ENCODE peak calls at places on chromosome 9, in six cellular contexts. One of them, this sample, is unnamed.

GRCh38 chr9:113373255-113373654 is 3.5 kb downstream of the HDHD3 start:
- DNase-seq in colonic mucosa: no peak
- DNase-seq in HFF-Myc: no peak
- DNase-seq in Peyer's patch: no peak
- DNase-seq in GM12865: no peak
- DNase-seq in CD8-positive, alpha-beta T cell: no peak
- DNase-seq in this sample: no peak

GRCh38 chr9:94164756-94165549 is 80.7 kb downstream of the PTPDC1 start:
- DNase-seq in HFF-Myc: no peak
- DNase-seq in CD8-positive, alpha-beta T cell: no peak
- DNase-seq in Peyer's patch: no peak
- DNase-seq in GM12865: no peak
- DNase-seq in colonic mucosa: no peak
- DNase-seq in this sample: no peak

GRCh38 chr9:38338359-38339014 is 54.0 kb upstream of the ALDH1B1 start:
- DNase-seq in colonic mucosa: no peak
- DNase-seq in GM12865: no peak
- DNase-seq in CD8-positive, alpha-beta T cell: no peak
- DNase-seq in Peyer's patch: no peak
- DNase-seq in HFF-Myc: no peak
- DNase-seq in this sample: no peak

GRCh38 chr9:16316406-16316805 is 554.1 kb downstream of the BNC2 start:
- DNase-seq in Peyer's patch: no peak
- DNase-seq in colonic mucosa: no peak
- DNase-seq in CD8-positive, alpha-beta T cell: no peak
- DNase-seq in HFF-Myc: no peak
- DNase-seq in GM12865: no peak
- DNase-seq in this sample: no peak

GRCh38 chr9:129327552-129328283 is 149.7 kb upstream of the IER5L start:
- DNase-seq in CD8-positive, alpha-beta T cell: no peak
- DNase-seq in colonic mucosa: no peak
- DNase-seq in HFF-Myc: no peak
- DNase-seq in Peyer's patch: no peak
- DNase-seq in GM12865: no peak
- DNase-seq in this sample: no peak

GRCh38 chr9:81146684-81147337 is 542.5 kb downstream of the TLE1 start:
- DNase-seq in HFF-Myc: no peak
- DNase-seq in GM12865: no peak
- DNase-seq in Peyer's patch: no peak
- DNase-seq in colonic mucosa: no peak
- DNase-seq in CD8-positive, alpha-beta T cell: no peak
- DNase-seq in this sample: no peak

GRCh38 chr9:126605792-126606482 is 7.8 kb upstream of the LMX1B start:
- DNase-seq in CD8-positive, alpha-beta T cell: no peak
- DNase-seq in GM12865: no peak
- DNase-seq in Peyer's patch: no peak
- DNase-seq in HFF-Myc: no peak
- DNase-seq in colonic mucosa: no peak
- DNase-seq in this sample: no peak

GRCh38 chr9:130307667-130307943 is 42.0 kb downstream of the HMCN2 start:
- DNase-seq in Peyer's patch: no peak
- DNase-seq in CD8-positive, alpha-beta T cell: no peak
- DNase-seq in HFF-Myc: no peak
- DNase-seq in GM12865: no peak
- DNase-seq in colonic mucosa: no peak
- DNase-seq in this sample: no peak

GRCh38 chr9:37914154-37914551 is 10.2 kb upstream of the SLC25A51 start:
- DNase-seq in HFF-Myc: no peak
- DNase-seq in colonic mucosa: no peak
- DNase-seq in GM12865: no peak
- DNase-seq in CD8-positive, alpha-beta T cell: no peak
- DNase-seq in Peyer's patch: no peak
- DNase-seq in this sample: no peak

GRCh38 chr9:1253098-1253979 is 203.2 kb downstream of the DMRT2 start:
- DNase-seq in colonic mucosa: no peak
- DNase-seq in CD8-positive, alpha-beta T cell: no peak
- DNase-seq in HFF-Myc: no peak
- DNase-seq in GM12865: no peak
- DNase-seq in Peyer's patch: no peak
- DNase-seq in this sample: no peak

GRCh38 chr9:24712190-24712589 is 166.5 kb upstream of the IZUMO3 start:
- DNase-seq in HFF-Myc: no peak
- DNase-seq in Peyer's patch: no peak
- DNase-seq in CD8-positive, alpha-beta T cell: no peak
- DNase-seq in colonic mucosa: no peak
- DNase-seq in GM12865: no peak
- DNase-seq in this sample: no peak

GRCh38 chr9:17398351-17398750 is 180.5 kb upstream of the SH3GL2 start:
- DNase-seq in GM12865: no peak
- DNase-seq in colonic mucosa: no peak
- DNase-seq in HFF-Myc: no peak
- DNase-seq in Peyer's patch: no peak
- DNase-seq in CD8-positive, alpha-beta T cell: no peak
- DNase-seq in this sample: no peak

GRCh38 chr9:112861638-112862555 is 28.8 kb downstream of the SLC46A2 start:
- DNase-seq in GM12865: no peak
- DNase-seq in CD8-positive, alpha-beta T cell: no peak
- DNase-seq in Peyer's patch: no peak
- DNase-seq in HFF-Myc: no peak
- DNase-seq in colonic mucosa: no peak
- DNase-seq in this sample: no peak

GRCh38 chr9:1198085-1198484 is 147.9 kb downstream of the DMRT2 start:
- DNase-seq in HFF-Myc: no peak
- DNase-seq in Peyer's patch: no peak
- DNase-seq in colonic mucosa: no peak
- DNase-seq in CD8-positive, alpha-beta T cell: no peak
- DNase-seq in GM12865: no peak
- DNase-seq in this sample: no peak

GRCh38 chr9:306907-307306 is 92.2 kb downstream of the DOCK8 start:
- DNase-seq in colonic mucosa: peak; percentile 43
- DNase-seq in CD8-positive, alpha-beta T cell: peak; percentile 45
- DNase-seq in HFF-Myc: no peak
- DNase-seq in GM12865: peak; percentile 46
- DNase-seq in Peyer's patch: no peak
- DNase-seq in this sample: no peak

GRCh38 chr9:3517377-3518048 is 8.3 kb downstream of the RFX3 start:
- DNase-seq in CD8-positive, alpha-beta T cell: no peak
- DNase-seq in colonic mucosa: no peak
- DNase-seq in GM12865: no peak
- DNase-seq in Peyer's patch: no peak
- DNase-seq in HFF-Myc: no peak
- DNase-seq in this sample: no peak

GRCh38 chr9:15711531-15712295 is 158.9 kb downstream of the CCDC171 start:
- DNase-seq in colonic mucosa: no peak
- DNase-seq in GM12865: no peak
- DNase-seq in Peyer's patch: no peak
- DNase-seq in CD8-positive, alpha-beta T cell: no peak
- DNase-seq in HFF-Myc: no peak
- DNase-seq in this sample: no peak

GRCh38 chr9:38312406-38312805 is 80.1 kb upstream of the ALDH1B1 start:
- DNase-seq in HFF-Myc: no peak
- DNase-seq in Peyer's patch: no peak
- DNase-seq in CD8-positive, alpha-beta T cell: no peak
- DNase-seq in colonic mucosa: no peak
- DNase-seq in GM12865: no peak
- DNase-seq in this sample: no peak

GRCh38 chr9:111661802-111662491 is 542 bp downstream of the GNG10 start:
- DNase-seq in CD8-positive, alpha-beta T cell: peak; percentile 29
- DNase-seq in Peyer's patch: peak; percentile 28
- DNase-seq in GM12865: peak; percentile 32
- DNase-seq in HFF-Myc: no peak
- DNase-seq in colonic mucosa: peak; percentile 40
- DNase-seq in this sample: peak; percentile 46

GRCh38 chr9:82302968-82303655 is 314.5 kb downstream of the SPATA31D1 start:
- DNase-seq in GM12865: no peak
- DNase-seq in Peyer's patch: no peak
- DNase-seq in HFF-Myc: no peak
- DNase-seq in colonic mucosa: no peak
- DNase-seq in CD8-positive, alpha-beta T cell: no peak
- DNase-seq in this sample: no peak

DNA sequence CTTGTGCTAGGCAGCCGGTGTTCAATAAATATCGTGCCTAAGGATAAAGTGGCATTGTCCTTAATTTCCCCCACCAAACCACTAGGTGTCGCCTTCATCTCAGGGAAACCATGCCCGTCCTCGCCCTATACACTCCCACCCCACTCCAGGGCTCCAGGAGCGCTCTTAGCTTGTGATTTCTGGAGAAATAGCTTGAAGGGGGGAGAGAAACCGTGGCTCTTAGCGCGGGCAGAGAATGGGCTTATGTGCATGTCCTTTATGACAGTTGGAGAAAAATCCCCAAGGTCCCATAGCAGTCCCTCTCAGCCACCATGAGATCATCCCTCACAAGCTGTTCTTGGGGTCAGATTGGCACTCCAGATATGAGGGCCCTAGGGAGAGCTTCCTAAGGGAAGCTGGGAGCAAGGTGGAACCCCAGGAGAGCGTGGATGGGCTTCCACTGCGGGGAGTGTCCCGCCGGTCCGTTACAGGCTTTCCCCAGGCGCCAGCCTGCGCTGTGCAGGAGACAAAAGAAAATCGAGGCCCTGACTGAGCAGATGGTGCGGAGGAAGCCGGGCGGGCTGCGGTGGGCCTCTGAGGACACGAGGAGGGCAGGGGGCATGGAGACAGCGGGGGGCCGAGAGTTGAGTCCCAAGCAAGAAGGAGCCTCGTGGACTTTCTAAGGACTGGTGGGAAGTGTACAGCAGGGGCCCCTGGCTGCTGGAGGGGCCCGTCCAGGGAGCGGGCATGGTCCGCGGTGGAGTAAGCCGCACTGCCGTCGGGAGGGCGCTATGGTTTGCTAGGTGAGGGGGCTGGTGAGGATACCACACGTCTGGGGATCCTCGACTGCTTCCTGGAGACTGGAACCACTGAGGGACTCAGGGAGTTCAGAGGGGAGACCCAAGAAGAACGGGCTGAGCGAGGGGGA is 753 bp upstream of the NPR2 start:
- DNase-seq in CD8-positive, alpha-beta T cell: peak; percentile 61
- DNase-seq in colonic mucosa: peak; percentile 76
- DNase-seq in Peyer's patch: peak; percentile 60
- DNase-seq in HFF-Myc: peak; percentile 66
- DNase-seq in GM12865: peak; percentile 74
- DNase-seq in this sample: no peak
- TF ChIP-seq CTCF in CD8-positive, alpha-beta T cell: peak; percentile 75
- TF ChIP-seq CTCF in colonic mucosa: peak; percentile 72
- TF ChIP-seq CTCF in Peyer's patch: peak; percentile 86
- TF ChIP-seq CTCF in HFF-Myc: peak; percentile 85
- TF ChIP-seq CTCF in GM12865: peak; percentile 83
- TF ChIP-seq CTCF in this sample: peak; percentile 80

GRCh38 chr9:88007291-88007650 is 32.9 kb upstream of the CDK20 start:
- DNase-seq in HFF-Myc: no peak
- DNase-seq in Peyer's patch: no peak
- DNase-seq in colonic mucosa: no peak
- DNase-seq in GM12865: peak; percentile 64
- DNase-seq in CD8-positive, alpha-beta T cell: no peak
- DNase-seq in this sample: peak; percentile 12

GRCh38 chr9:88013607-88014006 is 39.3 kb upstream of the CDK20 start:
- DNase-seq in HFF-Myc: no peak
- DNase-seq in Peyer's patch: no peak
- DNase-seq in colonic mucosa: no peak
- DNase-seq in GM12865: no peak
- DNase-seq in CD8-positive, alpha-beta T cell: no peak
- DNase-seq in this sample: no peak

GRCh38 chr9:88013051-88013450 is 38.7 kb upstream of the CDK20 start:
- DNase-seq in colonic mucosa: no peak
- DNase-seq in Peyer's patch: no peak
- DNase-seq in HFF-Myc: no peak
- DNase-seq in CD8-positive, alpha-beta T cell: no peak
- DNase-seq in GM12865: no peak
- DNase-seq in this sample: no peak

GRCh38 chr9:88006511-88007290 is 32.4 kb upstream of the CDK20 start:
- DNase-seq in GM12865: peak; percentile 0
- DNase-seq in colonic mucosa: no peak
- DNase-seq in Peyer's patch: no peak
- DNase-seq in HFF-Myc: no peak
- DNase-seq in CD8-positive, alpha-beta T cell: no peak
- DNase-seq in this sample: peak; percentile 6

GRCh38 chr9:88011005-88011766 is 36.9 kb upstream of the CDK20 start:
- DNase-seq in GM12865: no peak
- DNase-seq in HFF-Myc: no peak
- DNase-seq in Peyer's patch: no peak
- DNase-seq in CD8-positive, alpha-beta T cell: no peak
- DNase-seq in colonic mucosa: no peak
- DNase-seq in this sample: no peak
- TF ChIP-seq CTCF in GM12865: no peak
- TF ChIP-seq CTCF in HFF-Myc: peak; percentile 31
- TF ChIP-seq CTCF in Peyer's patch: no peak
- TF ChIP-seq CTCF in CD8-positive, alpha-beta T cell: no peak
- TF ChIP-seq CTCF in colonic mucosa: no peak
- TF ChIP-seq CTCF in this sample: no peak

DNA sequence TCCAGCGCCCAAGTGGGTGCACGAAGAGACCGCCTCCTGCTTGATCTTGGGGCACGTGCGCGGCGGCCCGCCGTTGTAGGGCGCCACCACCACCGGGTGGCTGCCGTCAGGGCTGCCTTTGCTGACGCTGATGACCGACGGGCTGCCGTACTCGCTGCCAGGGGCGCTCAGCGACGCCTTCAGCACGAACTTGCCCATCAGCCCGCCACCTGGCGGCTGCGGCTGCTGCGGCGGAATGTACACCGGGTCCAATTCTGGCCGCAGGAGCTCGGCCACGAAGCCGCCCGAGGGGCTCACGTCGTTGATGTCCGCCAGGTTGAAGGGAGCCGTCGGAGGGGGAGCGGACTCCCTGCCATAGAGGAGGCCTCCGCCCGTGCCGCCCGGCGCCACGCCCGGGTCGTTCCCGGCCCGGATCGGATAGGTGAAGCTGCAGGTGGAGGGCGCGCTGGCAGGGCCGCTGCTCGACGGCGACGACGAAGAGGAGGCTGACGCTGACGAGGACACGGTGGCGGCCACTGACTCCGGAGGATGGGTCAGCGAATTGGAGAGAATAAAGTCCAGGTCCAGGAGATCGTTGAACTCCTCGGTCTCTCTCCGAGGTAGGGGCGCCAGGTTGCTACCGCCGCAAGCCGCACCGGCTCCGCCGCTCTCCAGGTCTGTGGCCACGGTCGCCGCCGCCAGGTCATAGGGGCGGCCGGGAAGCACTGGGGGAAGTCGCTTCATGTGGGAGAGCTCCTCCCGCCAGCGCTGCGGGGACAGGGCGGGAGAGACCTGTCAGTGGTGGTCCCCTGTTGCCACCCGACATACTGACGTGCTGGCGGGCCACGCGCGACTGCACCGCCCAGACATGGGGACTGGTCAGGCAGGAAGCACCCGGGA is 1.8 kb downstream of the KLF4 start:
- DNase-seq in GM12865: peak; percentile 60
- DNase-seq in Peyer's patch: no peak
- DNase-seq in colonic mucosa: peak; percentile 73
- DNase-seq in CD8-positive, alpha-beta T cell: no peak
- DNase-seq in HFF-Myc: no peak
- DNase-seq in this sample: peak; percentile 61
- TF ChIP-seq CTCF in GM12865: peak; percentile 41
- TF ChIP-seq CTCF in Peyer's patch: peak; percentile 19
- TF ChIP-seq CTCF in colonic mucosa: peak; percentile 31
- TF ChIP-seq CTCF in CD8-positive, alpha-beta T cell: no peak
- TF ChIP-seq CTCF in HFF-Myc: peak; percentile 52
- TF ChIP-seq CTCF in this sample: peak; percentile 56

DNA sequence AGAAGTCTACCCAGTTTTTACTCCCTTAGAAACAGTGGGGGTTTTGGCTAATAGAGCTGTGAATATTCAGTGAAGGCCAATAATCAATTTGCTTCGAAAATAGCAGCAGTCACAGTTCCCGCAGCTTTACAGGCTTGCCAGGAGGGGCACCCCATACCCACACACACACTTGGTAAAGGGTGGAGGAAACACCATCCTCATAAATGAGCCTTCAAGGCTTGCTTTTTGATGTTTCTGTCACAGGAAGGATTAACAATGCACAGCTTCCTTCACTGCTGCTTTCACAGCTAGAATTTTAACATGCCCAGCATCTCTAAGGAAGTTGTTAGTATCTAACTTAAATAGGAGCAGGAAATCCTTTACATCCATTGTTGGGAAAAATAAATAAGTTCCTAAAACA is 1247.5 kb upstream of the C9orf72 start:
- DNase-seq in Peyer's patch: no peak
- DNase-seq in GM12865: no peak
- DNase-seq in colonic mucosa: no peak
- DNase-seq in HFF-Myc: no peak
- DNase-seq in CD8-positive, alpha-beta T cell: no peak
- DNase-seq in this sample: no peak
- TF ChIP-seq CTCF in Peyer's patch: no peak
- TF ChIP-seq CTCF in GM12865: no peak
- TF ChIP-seq CTCF in colonic mucosa: no peak
- TF ChIP-seq CTCF in HFF-Myc: no peak
- TF ChIP-seq CTCF in CD8-positive, alpha-beta T cell: no peak
- TF ChIP-seq CTCF in this sample: no peak